ENCODE peak calls at places on chromosomes 3 and 15, in nine cellular contexts. A, G, U, E, W, F, C, H and L are unnamed samples.

GRCh38 chr3:169813757-169814517 is 1.2 kb upstream of the LRRC34 start:
- DNase-seq in A (peak; percentile 67), G (no peak), U (no peak), E (no peak), W (no peak), F (no peak), C (peak; percentile 93), H (no peak), L (peak; percentile 75)

GRCh38 chr3:59464187-59464586 is 414.4 kb upstream of the CFAP20DC start:
- DNase-seq in A (no peak), G (no peak), U (no peak), E (no peak), W (no peak), F (no peak), C (no peak), H (no peak), L (no peak)

GRCh38 chr3:147616998-147617619 is 207.9 kb downstream of the ZIC1 start:
- DNase-seq in A (no peak), G (no peak), U (no peak), E (peak; percentile 12), W (no peak), F (no peak), C (no peak), H (no peak), L (no peak)

GRCh38 chr3:76107935-76108570 is 322.7 kb upstream of the ZNF717 start:
- DNase-seq in A (no peak), G (no peak), U (no peak), E (peak; percentile 61), W (peak; percentile 23), F (no peak), C (no peak), H (no peak), L (no peak)

GRCh38 chr15:77796046-77796729 is 163.5 kb upstream of the LINGO1 start:
- DNase-seq in A (no peak), G (no peak), U (no peak), E (no peak), W (no peak), F (no peak), C (no peak), H (no peak), L (no peak)

GRCh38 chr3:185330644-185331043 is 32.3 kb upstream of the MAP3K13 start:
- DNase-seq in A (no peak), G (no peak), U (no peak), E (no peak), W (peak; percentile 30), F (no peak), C (no peak), H (no peak), L (no peak)

GRCh38 chr3:79246875-79247274 is 520.9 kb downstream of the ROBO1 start:
- DNase-seq in A (no peak), G (no peak), U (no peak), E (no peak), W (no peak), F (no peak), C (no peak), H (no peak), L (no peak)

GRCh38 chr3:72340056-72340455 is 508.2 kb downstream of the SHQ1 start:
- DNase-seq in A (no peak), G (peak; percentile 50), U (no peak), E (no peak), W (no peak), F (no peak), C (peak; percentile 31), H (no peak), L (no peak)

GRCh38 chr3:193771011-193771697 is 178.1 kb downstream of the OPA1 start:
- DNase-seq in A (no peak), G (no peak), U (no peak), E (no peak), W (no peak), F (peak; percentile 72), C (no peak), H (no peak), L (no peak)

GRCh38 chr3:152281032-152281713 is 12.4 kb downstream of the MBNL1 start:
- DNase-seq in A (no peak), G (no peak), U (no peak), E (no peak), W (no peak), F (no peak), C (no peak), H (no peak), L (no peak)

GRCh38 chr3:152278674-152279427 is 10.1 kb downstream of the MBNL1 start:
- DNase-seq in A (no peak), G (no peak), U (no peak), E (no peak), W (no peak), F (no peak), C (no peak), H (no peak), L (no peak)

GRCh38 chr3:152277198-152277597 is 8.5 kb downstream of the MBNL1 start:
- DNase-seq in A (no peak), G (no peak), U (no peak), E (no peak), W (no peak), F (no peak), C (no peak), H (no peak), L (no peak)

GRCh38 chr3:152280539-152280938 is 11.8 kb downstream of the MBNL1 start:
- DNase-seq in A (no peak), G (no peak), U (no peak), E (no peak), W (no peak), F (no peak), C (no peak), H (no peak), L (no peak)

DNA sequence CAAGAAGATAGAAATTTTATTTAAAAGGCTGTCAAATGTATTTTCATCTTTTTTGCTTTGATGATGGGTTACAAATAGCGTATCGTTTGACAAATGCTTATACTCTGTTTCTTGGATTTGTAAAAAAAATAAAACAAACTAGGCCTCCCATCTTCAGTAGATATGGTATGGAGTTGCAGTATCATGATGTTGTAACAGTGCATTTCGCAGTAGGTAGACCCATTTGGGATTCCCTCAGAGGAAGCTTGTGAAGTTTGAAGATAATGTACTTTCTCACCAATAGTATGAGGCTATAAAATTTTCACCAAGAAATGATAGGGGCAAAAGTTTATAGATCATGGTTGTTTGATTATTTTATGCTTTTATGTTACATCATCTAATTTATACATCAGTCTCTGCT is 10.7 kb downstream of the MBNL1 start:
- DNase-seq in A (no peak), G (no peak), U (no peak), E (no peak), W (no peak), F (no peak), C (no peak), H (no peak), L (no peak)
- H3K4me1 ChIP-seq in A (peaks cover 33% of the 10 kb centered on the region), G (peaks cover 54% of the 10 kb centered on the region), U (peaks cover 8% of the 10 kb centered on the region), E (peaks cover 20% of the 10 kb centered on the region), W (no peaks in the 10 kb centered on the region), F (peaks cover 97% of the 10 kb centered on the region), C (peaks cover 71% of the 10 kb centered on the region), H (peaks cover 100% of the 10 kb centered on the region), L (peaks cover 80% of the 10 kb centered on the region)

GRCh38 chr3:188692700-188693099 is 479.1 kb upstream of the TPRG1 start:
- DNase-seq in A (no peak), G (no peak), U (no peak), E (no peak), W (no peak), F (no peak), C (no peak), H (no peak), L (no peak)
- H3K4me1 ChIP-seq in A (peaks cover 5% of the 10 kb centered on the region), G (peaks cover 31% of the 10 kb centered on the region), U (no peaks in the 10 kb centered on the region), E (peaks cover 3% of the 10 kb centered on the region), W (no peaks in the 10 kb centered on the region), F (peaks cover 26% of the 10 kb centered on the region), C (no peaks in the 10 kb centered on the region), H (peaks cover 25% of the 10 kb centered on the region), L (peaks cover 18% of the 10 kb centered on the region)

GRCh38 chr15:66685638-66686150 is 16.3 kb upstream of the SMAD6 start:
- DNase-seq in A (no peak), G (no peak), U (no peak), E (no peak), W (no peak), F (no peak), C (no peak), H (no peak), L (no peak)
- H3K4me1 ChIP-seq in A (no peaks in the 10 kb centered on the region), G (no peaks in the 10 kb centered on the region), U (no peaks in the 10 kb centered on the region), E (no peaks in the 10 kb centered on the region), W (no peaks in the 10 kb centered on the region), F (no peaks in the 10 kb centered on the region), C (no peaks in the 10 kb centered on the region), H (no peaks in the 10 kb centered on the region), L (no peaks in the 10 kb centered on the region)

DNA sequence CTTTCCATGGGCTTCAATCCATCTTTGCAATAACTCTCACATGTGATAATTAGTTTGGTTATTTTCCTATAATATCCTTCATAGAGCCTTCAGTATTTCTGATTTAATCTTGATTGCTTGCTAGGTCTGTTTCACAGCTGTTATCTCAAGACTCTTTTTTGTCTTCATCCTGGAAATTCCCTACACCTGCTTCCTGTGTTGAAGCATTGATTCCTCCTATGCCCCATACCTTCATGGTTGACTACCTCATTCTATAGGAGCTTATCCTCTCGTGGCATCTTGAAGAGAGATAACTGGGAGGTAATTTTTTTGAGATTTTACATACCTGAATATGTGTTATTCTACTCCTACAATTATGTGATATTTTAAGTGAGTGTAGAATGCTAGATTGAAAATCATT is 26.7 kb downstream of the PIK3CA start:
- DNase-seq in A (no peak), G (no peak), U (no peak), E (no peak), W (no peak), F (no peak), C (no peak), H (no peak), L (no peak)
- H3K4me1 ChIP-seq in A (no peaks in the 10 kb centered on the region), G (peaks cover 20% of the 10 kb centered on the region), U (no peaks in the 10 kb centered on the region), E (peaks cover 2% of the 10 kb centered on the region), W (no peaks in the 10 kb centered on the region), F (peaks cover 22% of the 10 kb centered on the region), C (peaks cover 11% of the 10 kb centered on the region), H (peaks cover 39% of the 10 kb centered on the region), L (peaks cover 5% of the 10 kb centered on the region)

GRCh38 chr3:177676148-177676547 is 478.9 kb upstream of the TBL1XR1 start:
- DNase-seq in A (no peak), G (no peak), U (no peak), E (no peak), W (no peak), F (no peak), C (no peak), H (no peak), L (no peak)
- H3K4me1 ChIP-seq in A (no peaks in the 10 kb centered on the region), G (peaks cover 10% of the 10 kb centered on the region), U (no peaks in the 10 kb centered on the region), E (peaks cover 18% of the 10 kb centered on the region), W (no peaks in the 10 kb centered on the region), F (peaks cover 20% of the 10 kb centered on the region), C (peaks cover 6% of the 10 kb centered on the region), H (peaks cover 19% of the 10 kb centered on the region), L (peaks cover 9% of the 10 kb centered on the region)